ENCODE peak calls at places on chromosomes 1 and 21, in ten cellular contexts. Y, W, Z, D, O, I, E, T, J and V are unnamed samples.

GRCh38 chr1:201274616-201275265 is 8.6 kb upstream of the PKP1 start:
- DNase-seq in Y (no peak), W (no peak), Z (no peak), D (no peak), O (no peak), I (no peak), E (no peak), T (no peak), J (no peak), V (no peak)

GRCh38 chr1:220876511-220877347 is 2.5 kb upstream of the HLX start:
- DNase-seq in Y (no peak), W (peak), Z (no peak), D (no peak), O (no peak), I (no peak), E (no peak), T (no peak), J (no peak), V (no peak)

GRCh38 chr1:107895403-107896181 is 69.4 kb downstream of the VAV3 start:
- DNase-seq in Y (no peak), W (no peak), Z (no peak), D (no peak), O (no peak), I (no peak), E (no peak), T (no peak), J (no peak), V (no peak)

GRCh38 chr1:23960291-23960718 is 677 bp downstream of the PNRC2 start:
- DNase-seq in Y (no peak), W (no peak), Z (no peak), D (no peak), O (no peak), I (no peak), E (peak), T (no peak), J (peak), V (peak)

GRCh38 chr21:32494946-32495703 is 82.6 kb downstream of the EVA1C start:
- DNase-seq in Y (no peak), W (no peak), Z (no peak), D (no peak), O (peak), I (no peak), E (peak), T (no peak), J (no peak), V (peak)

GRCh38 chr1:68327414-68327813 is 95.1 kb upstream of the WLS start:
- DNase-seq in Y (no peak), W (no peak), Z (no peak), D (no peak), O (peak), I (no peak), E (no peak), T (no peak), J (no peak), V (no peak)

GRCh38 chr1:1204998-1205768 is 1.2 kb downstream of the TNFRSF18 start:
- DNase-seq in Y (no peak), W (no peak), Z (no peak), D (no peak), O (no peak), I (peak), E (no peak), T (no peak), J (no peak), V (no peak)

GRCh38 chr1:229699613-229700242 is 73.7 kb downstream of the URB2 start:
- DNase-seq in Y (no peak), W (no peak), Z (no peak), D (no peak), O (peak), I (no peak), E (no peak), T (no peak), J (no peak), V (peak)

GRCh38 chr1:221723018-221723917 is 18.6 kb downstream of the DUSP10 start:
- DNase-seq in Y (no peak), W (no peak), Z (no peak), D (no peak), O (no peak), I (no peak), E (no peak), T (no peak), J (no peak), V (peak)

GRCh38 chr1:152817309-152817708 is 5.5 kb downstream of the LCE1B start:
- DNase-seq in Y (no peak), W (no peak), Z (no peak), D (no peak), O (no peak), I (no peak), E (no peak), T (no peak), J (no peak), V (no peak)

GRCh38 chr1:5746611-5747427 is 245.4 kb downstream of the NPHP4 start:
- DNase-seq in Y (no peak), W (no peak), Z (no peak), D (no peak), O (no peak), I (no peak), E (no peak), T (no peak), J (no peak), V (no peak)

GRCh38 chr1:110148961-110149360 is 1.3 kb upstream of the SLC6A17 start:
- DNase-seq in Y (no peak), W (no peak), Z (no peak), D (no peak), O (no peak), I (no peak), E (no peak), T (no peak), J (peak), V (no peak)

GRCh38 chr1:205003358-205004145 is 39.5 kb upstream of the CNTN2 start:
- DNase-seq in Y (peak), W (no peak), Z (no peak), D (no peak), O (no peak), I (no peak), E (no peak), T (no peak), J (no peak), V (no peak)

GRCh38 chr1:226709942-226710341 is 29.1 kb downstream of the ITPKB start:
- DNase-seq in Y (no peak), W (no peak), Z (no peak), D (no peak), O (no peak), I (no peak), E (no peak), T (no peak), J (no peak), V (no peak)

GRCh38 chr1:154490327-154490726 is 11.7 kb upstream of the TDRD10 start:
- DNase-seq in Y (no peak), W (no peak), Z (no peak), D (no peak), O (no peak), I (no peak), E (no peak), T (no peak), J (no peak), V (no peak)

GRCh38 chr1:234402939-234403338 is 29.7 kb downstream of the COA6 start:
- DNase-seq in Y (no peak), W (no peak), Z (no peak), D (no peak), O (no peak), I (no peak), E (no peak), T (no peak), J (no peak), V (no peak)

GRCh38 chr1:211515090-211516023 is 23.4 kb upstream of the RD3 start:
- DNase-seq in Y (peak), W (peak), Z (peak), D (peak), O (peak), I (peak), E (peak), T (peak), J (peak), V (peak)

GRCh38 chr1:47186267-47187185 is 3.3 kb downstream of the PDZK1IP1 start:
- DNase-seq in Y (no peak), W (no peak), Z (no peak), D (no peak), O (no peak), I (no peak), E (no peak), T (no peak), J (no peak), V (no peak)

GRCh38 chr1:226736001-226736907 is 2.8 kb downstream of the ITPKB start:
- DNase-seq in Y (no peak), W (no peak), Z (peak), D (no peak), O (no peak), I (peak), E (no peak), T (no peak), J (no peak), V (no peak)

GRCh38 chr1:40532844-40533424 is 1.5 kb downstream of the ZNF684 start:
- DNase-seq in Y (peak), W (no peak), Z (peak), D (no peak), O (peak), I (no peak), E (peak), T (peak), J (peak), V (peak)

GRCh38 chr1:225882699-225883615 is 777 bp upstream of the TMEM63A start:
- DNase-seq in Y (no peak), W (peak), Z (no peak), D (no peak), O (no peak), I (peak), E (peak), T (peak), J (peak), V (peak)

GRCh38 chr1:162138599-162139397 is 69.3 kb downstream of the NOS1AP start:
- DNase-seq in Y (no peak), W (no peak), Z (no peak), D (no peak), O (no peak), I (no peak), E (no peak), T (no peak), J (no peak), V (no peak)

GRCh38 chr1:39568208-39568607 is 8.4 kb downstream of the PABPC4 start:
- DNase-seq in Y (no peak), W (no peak), Z (no peak), D (no peak), O (no peak), I (no peak), E (no peak), T (no peak), J (no peak), V (no peak)

GRCh38 chr1:173056355-173056754 is 5.6 kb upstream of the TNFSF18 start:
- DNase-seq in Y (no peak), W (no peak), Z (no peak), D (no peak), O (no peak), I (no peak), E (no peak), T (no peak), J (no peak), V (peak)

GRCh38 chr1:36351222-36351977 is 28.0 kb upstream of the EVA1B start:
- DNase-seq in Y (no peak), W (no peak), Z (no peak), D (no peak), O (peak), I (no peak), E (peak), T (no peak), J (peak), V (peak)

GRCh38 chr1:65524931-65525296 is 104.4 kb downstream of the LEPR start:
- DNase-seq in Y (no peak), W (no peak), Z (no peak), D (no peak), O (no peak), I (no peak), E (no peak), T (no peak), J (no peak), V (no peak)